ENCODE peak calls at places on chromosomes 11 and 22, in five cellular contexts. P is thoracic aorta, X is upper lobe of right lung, Q is astrocyte, H is heart right ventricle. M is an unnamed sample.

GRCh38 chr11:86537541-86538222 is 134.7 kb downstream of the ME3 start:
- DNase-seq in H (no peak), X (no peak), P (no peak), Q (no peak), M (no peak)

GRCh38 chr11:121300313-121300971 is 7.9 kb downstream of the SC5D start:
- DNase-seq in P (no peak), H (peak; percentile 6), Q (no peak), X (no peak), M (no peak)

GRCh38 chr11:119315139-119316016 is 1.6 kb downstream of the MCAM start:
- DNase-seq in Q (no peak), H (peak; percentile 53), P (no peak), X (no peak), M (peak; percentile 60)

GRCh38 chr22:38049812-38050619 is 7.2 kb upstream of the PICK1 start:
- DNase-seq in P (no peak), X (no peak), H (no peak), Q (no peak), M (no peak)

GRCh38 chr11:12247543-12248287 is 129.7 kb upstream of the PARVA start:
- DNase-seq in H (no peak), P (no peak), Q (no peak), X (no peak), M (no peak)

GRCh38 chr11:32870676-32871075 is 21.9 kb upstream of the QSER1 start:
- DNase-seq in H (no peak), X (no peak), Q (no peak), P (no peak), M (no peak)

GRCh38 chr11:32891657-32892354 is 805 bp upstream of the QSER1 start:
- DNase-seq in X (no peak), H (peak; percentile 12), P (no peak), Q (no peak), M (no peak)

GRCh38 chr11:121082670-121083069 is 18.4 kb upstream of the TECTA start:
- DNase-seq in P (no peak), X (no peak), Q (no peak), H (no peak), M (no peak)

GRCh38 chr11:9313648-9314290 is 624 bp downstream of the TMEM41B start:
- DNase-seq in X (no peak), H (no peak), P (no peak), Q (peak; percentile 13), M (no peak)

GRCh38 chr11:44823006-44823405 is 96.2 kb downstream of the TSPAN18 start:
- DNase-seq in P (no peak), H (no peak), Q (no peak), X (peak; percentile 33), M (no peak)

GRCh38 chr11:95520765-95521542 is 268.6 kb downstream of the FAM76B start:
- DNase-seq in H (no peak), Q (peak; percentile 50), P (no peak), X (no peak), M (no peak)

GRCh38 chr11:95524328-95525036 is 265.1 kb downstream of the FAM76B start:
- DNase-seq in H (no peak), P (no peak), X (no peak), Q (no peak), M (no peak)

GRCh38 chr11:95521862-95522261 is 267.7 kb downstream of the FAM76B start:
- DNase-seq in H (no peak), Q (no peak), X (no peak), P (no peak), M (no peak)

GRCh38 chr11:95520361-95520760 is 269.2 kb downstream of the FAM76B start:
- DNase-seq in Q (no peak), H (no peak), X (no peak), P (no peak), M (no peak)

DNA sequence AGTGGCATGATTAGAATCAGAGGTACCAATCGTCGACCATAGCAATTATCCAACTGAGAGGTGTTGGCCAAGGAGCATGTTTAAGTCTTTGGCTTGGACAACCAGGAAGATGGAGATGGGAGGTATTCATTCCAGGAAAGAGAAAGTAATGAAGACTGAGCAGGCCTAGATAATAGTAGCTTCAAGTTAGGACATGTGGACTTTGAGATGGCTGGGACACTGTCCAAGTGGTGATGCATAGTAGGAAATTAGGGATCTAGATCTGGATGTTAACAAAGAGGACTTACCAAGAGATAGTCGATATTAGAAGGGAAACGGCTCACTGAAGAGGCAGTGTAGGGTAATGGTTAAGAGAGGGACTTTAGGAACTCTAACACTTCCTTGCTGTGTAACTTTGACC is 266.7 kb downstream of the FAM76B start:
- DNase-seq in X (no peak), H (no peak), Q (no peak), P (no peak), M (no peak)
- TF ChIP-seq CTCF in X (no peak), H (no peak), Q (no peak), P (no peak), M (no peak)

GRCh38 chr22:42799462-42800405 is 57.3 kb downstream of the ARFGAP3 start:
- DNase-seq in X (no peak), P (no peak), H (no peak), Q (no peak), M (no peak)
- H3K36me3 ChIP-seq in X (peaks cover 68% of the 10 kb centered on the region), P (peaks cover 52% of the 10 kb centered on the region), H (no peaks in the 10 kb centered on the region), Q (peaks cover 26% of the 10 kb centered on the region), M (no peaks in the 10 kb centered on the region)

DNA sequence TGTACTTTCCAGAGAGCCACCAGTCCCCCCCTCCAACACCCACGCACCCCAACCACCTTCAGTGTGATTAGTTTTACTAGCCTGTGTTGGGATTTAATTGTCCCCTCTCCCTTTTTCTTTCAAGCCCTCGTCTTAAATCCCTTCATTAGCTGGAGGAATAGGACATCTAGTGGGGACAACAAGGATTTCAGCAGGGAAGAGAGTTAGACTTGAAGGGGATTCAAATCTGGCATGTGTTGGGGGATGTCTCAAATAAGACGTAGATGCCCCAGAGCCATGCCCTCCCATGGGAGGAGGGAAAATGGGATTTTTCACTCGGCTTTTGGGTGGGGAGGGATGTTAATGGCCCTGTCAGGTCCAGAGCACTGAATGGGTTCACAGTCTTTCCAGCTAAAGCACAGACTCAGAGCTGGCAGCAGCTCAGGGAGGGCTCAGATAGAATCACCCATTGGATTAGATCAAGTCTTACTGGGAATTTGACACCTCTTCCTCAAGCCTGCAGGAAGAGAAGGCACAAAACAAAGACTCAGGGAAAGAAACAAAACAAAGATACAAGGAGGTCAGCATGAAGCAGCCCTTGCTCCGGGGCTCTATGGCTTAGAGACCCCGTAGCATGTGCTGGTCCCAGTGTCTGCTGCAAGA is 10.7 kb downstream of the INS start:
- DNase-seq in P (no peak), X (no peak), Q (peak; percentile 41), H (no peak), M (no peak)
- TF ChIP-seq CTCF in P (peak; percentile 15), X (no peak), Q (peak; percentile 60), H (peak; percentile 55), M (no peak)

GRCh38 chr11:62535802-62536201 is 10.8 kb downstream of the AHNAK start:
- DNase-seq in Q (no peak), P (no peak), H (no peak), X (no peak), M (no peak)
- H3K36me3 ChIP-seq in Q (peaks cover 43% of the 10 kb centered on the region), P (peaks cover 54% of the 10 kb centered on the region), H (no peaks in the 10 kb centered on the region), X (peaks cover 62% of the 10 kb centered on the region), M (no peaks in the 10 kb centered on the region)

DNA sequence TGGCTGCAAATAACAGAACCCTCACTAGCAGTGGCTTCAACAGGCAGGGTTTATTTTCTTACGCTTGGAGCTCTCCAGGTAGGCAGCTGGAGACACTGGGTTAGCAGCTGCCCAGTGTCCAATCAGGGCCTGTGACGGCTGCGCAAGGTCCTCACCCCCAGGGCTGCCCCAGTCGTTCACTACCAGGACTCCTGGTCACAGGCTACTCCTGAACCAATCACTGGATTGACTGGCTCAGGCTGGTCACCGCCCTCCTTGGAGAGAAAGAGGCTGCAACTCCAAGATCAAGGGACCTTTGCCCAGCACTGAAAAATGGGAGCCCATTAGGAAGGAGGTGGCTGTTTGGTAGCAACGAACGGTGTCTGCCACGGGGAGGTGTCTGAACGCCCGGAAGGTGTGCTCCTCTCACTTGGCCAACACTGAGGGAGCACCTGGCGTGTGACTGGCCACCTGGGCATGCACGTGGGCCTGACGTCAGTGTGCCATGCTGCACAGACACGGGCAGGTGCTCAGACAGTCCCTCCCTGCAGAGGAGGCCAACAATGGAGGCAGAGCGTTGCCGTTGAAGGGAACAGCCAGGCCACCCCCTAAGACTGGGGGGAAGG is 5.1 kb downstream of the ARSA start:
- DNase-seq in Q (no peak), P (no peak), H (no peak), X (no peak), M (peak; percentile 94)
- TF ChIP-seq CTCF in Q (no peak), P (no peak), H (no peak), X (no peak), M (no peak)

DNA sequence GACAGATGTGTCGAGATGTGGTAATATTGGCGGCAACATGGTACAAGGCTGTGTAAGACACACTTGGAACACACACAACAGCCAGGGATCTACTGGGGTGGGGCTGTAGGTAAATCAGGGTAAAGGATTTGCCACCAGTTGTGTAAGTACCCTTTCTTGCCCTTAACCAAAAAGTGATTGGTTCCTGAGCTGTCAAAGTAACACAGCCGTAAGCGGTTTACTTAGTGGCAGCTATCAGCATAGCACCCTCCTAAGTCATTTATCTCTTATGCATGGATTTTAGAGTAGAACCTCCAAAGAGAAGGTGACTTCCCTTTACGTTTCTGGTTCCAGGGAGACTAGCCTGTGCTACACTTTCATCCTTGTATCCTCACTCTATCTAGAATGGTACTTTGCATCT is 57.2 kb downstream of the SPECC1L start:
- DNase-seq in P (no peak), Q (no peak), H (no peak), X (no peak), M (no peak)
- H3K36me3 ChIP-seq in P (peaks cover 7% of the 10 kb centered on the region), Q (peaks cover 27% of the 10 kb centered on the region), H (no peaks in the 10 kb centered on the region), X (peaks cover 72% of the 10 kb centered on the region), M (no peaks in the 10 kb centered on the region)

M was measured in mucosa of descending colon.